ENCODE peak calls at places on chromosomes 11 and 22, in four cellular contexts. G is neural crest cell, K is GM12865, J is body of pancreas. V is an unnamed sample.

GRCh38 chr22:42670921-42671709 is 21.9 kb upstream of the CYB5R3 start:
- DNase-seq in G (no peak), K (peak), J (no peak), V (no peak)

GRCh38 chr11:1890856-1891830 is 552 bp downstream of the PRR33 start:
- DNase-seq in G (no peak), K (no peak), J (no peak), V (peak)

GRCh38 chr11:64619811-64620285 is 28.8 kb downstream of the SLC22A12 start:
- DNase-seq in G (no peak), K (no peak), J (peak), V (no peak)

GRCh38 chr11:69449320-69450063 is 32.0 kb upstream of the LINC01488 start:
- DNase-seq in G (peak), K (no peak), J (peak), V (no peak)

GRCh38 chr11:120293038-120293800 is 31.9 kb upstream of the TLCD5 start:
- DNase-seq in G (no peak), K (no peak), J (no peak), V (no peak)

GRCh38 chr11:131737357-131737756 is 366.9 kb downstream of the NTM start:
- DNase-seq in G (no peak), K (no peak), J (no peak), V (no peak)

GRCh38 chr11:94469416-94469815 is 24.2 kb downstream of the MRE11 start:
- DNase-seq in G (no peak), K (peak), J (no peak), V (peak)

GRCh38 chr11:73265853-73266643 is 6.1 kb upstream of the P2RY6 start:
- DNase-seq in G (no peak), K (no peak), J (no peak), V (no peak)

DNA sequence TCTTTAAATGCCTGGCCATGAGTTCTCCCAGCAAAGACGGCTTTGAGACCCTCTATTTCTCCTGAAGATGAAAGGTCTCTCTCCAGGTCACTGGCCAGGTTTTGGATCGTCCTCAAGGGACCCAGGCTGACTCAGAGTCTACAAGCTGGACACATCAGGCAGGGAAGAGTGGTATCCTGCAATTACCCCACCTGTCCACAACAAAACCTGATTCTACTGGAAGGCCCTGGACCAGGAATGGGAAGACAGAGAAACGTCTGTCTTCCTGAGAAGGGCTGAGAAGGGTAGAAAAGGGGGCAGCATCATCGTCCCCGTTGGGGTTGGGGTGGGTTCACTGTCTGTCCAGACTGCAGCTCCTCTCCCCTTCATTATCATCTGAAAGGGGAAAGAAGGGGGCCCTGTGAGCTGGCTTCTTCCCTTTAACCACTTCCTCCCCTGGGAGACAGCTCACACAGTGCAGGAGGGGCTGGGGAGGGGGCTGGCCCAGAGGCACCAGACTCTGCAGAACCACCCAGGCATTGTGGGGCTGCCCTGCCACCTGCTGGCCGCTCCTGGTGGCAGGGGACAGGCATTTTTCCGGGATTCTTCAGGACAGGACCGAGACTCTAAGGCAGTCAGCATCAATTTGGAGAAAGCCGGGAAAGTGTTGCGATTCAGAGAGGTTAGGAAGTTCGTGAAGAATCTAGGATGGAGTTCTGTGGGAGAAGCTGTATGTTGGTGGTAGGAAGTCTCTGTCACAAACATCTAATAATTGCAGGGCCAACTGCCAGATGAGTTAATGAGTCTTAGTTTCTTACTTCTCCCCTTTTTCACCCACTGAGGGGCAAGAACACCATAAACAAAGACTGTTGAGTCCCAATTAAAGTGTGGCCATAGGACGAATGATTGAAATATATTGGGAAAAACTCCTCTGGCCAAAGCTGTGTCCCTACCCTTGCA is 57.6 kb downstream of the SYN3 start:
- DNase-seq in G (peak), K (peak), J (peak), V (peak)
- TF ChIP-seq CTCF in G (peak), K (peak), J (peak), V (peak)

GRCh38 chr22:17699696-17700330 is 61.3 kb downstream of the BCL2L13 start:
- DNase-seq in G (no peak), K (no peak), J (no peak), V (no peak)
- TF ChIP-seq CTCF in G (no peak), K (no peak), J (no peak), V (no peak)

DNA sequence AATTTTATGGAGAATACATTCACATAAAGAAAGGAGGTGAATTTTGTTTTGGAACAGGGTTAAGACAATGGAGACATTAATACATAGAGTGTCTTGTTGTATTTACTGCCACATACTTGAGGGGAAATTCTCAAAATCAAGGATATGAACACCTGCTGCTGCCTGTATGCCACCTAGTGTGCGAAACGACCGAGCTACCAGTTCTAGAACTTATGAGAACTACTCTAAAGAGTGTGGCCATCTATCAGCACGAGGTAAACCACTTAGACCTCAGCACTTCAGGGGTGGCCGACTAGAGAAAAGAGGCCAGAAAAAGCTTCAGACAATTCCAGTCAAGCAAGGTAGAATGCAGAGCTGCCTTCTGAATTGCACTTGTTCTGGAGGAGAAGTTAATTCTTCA is 1.5 kb upstream of the AGBL2 start:
- DNase-seq in G (no peak), K (peak), J (no peak), V (no peak)
- TF ChIP-seq CTCF in G (no peak), K (no peak), J (no peak), V (peak)

GRCh38 chr22:38107692-38108515 is 2.6 kb downstream of the BAIAP2L2 start:
- DNase-seq in G (no peak), K (no peak), J (peak), V (no peak)

GRCh38 chr22:38103641-38104040 is 6.8 kb downstream of the BAIAP2L2 start:
- DNase-seq in G (no peak), K (no peak), J (no peak), V (no peak)

GRCh38 chr22:38106814-38107578 is 3.5 kb downstream of the BAIAP2L2 start:
- DNase-seq in G (no peak), K (no peak), J (no peak), V (no peak)

GRCh38 chr22:38108561-38109319 is 1.7 kb downstream of the BAIAP2L2 start:
- DNase-seq in G (no peak), K (no peak), J (peak), V (no peak)

DNA sequence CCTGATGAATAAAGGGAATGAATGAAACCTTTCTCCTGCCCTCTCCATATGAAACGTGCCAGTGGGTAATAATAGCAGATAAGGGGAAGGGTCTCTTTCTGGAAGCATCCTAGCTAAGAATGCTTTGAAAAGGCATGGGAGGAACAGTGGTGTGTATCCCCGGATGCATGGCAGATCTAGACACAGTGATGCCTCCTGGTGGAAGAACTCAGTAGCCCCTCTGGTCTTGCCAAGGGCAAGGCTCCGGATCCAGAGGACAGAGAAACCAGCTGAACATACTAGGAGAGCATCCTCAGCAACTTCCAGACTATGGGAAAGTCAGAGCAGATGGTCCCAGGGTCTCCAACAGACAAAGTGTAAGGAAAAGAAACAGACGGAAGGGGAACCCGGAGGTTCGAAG is 6.4 kb downstream of the BAIAP2L2 start:
- DNase-seq in G (no peak), K (no peak), J (no peak), V (peak)
- TF ChIP-seq CTCF in G (peak), K (peak), J (no peak), V (peak)

GRCh38 chr11:26994579-26995210 is 783 bp downstream of the FIBIN start:
- DNase-seq in G (no peak), K (no peak), J (peak), V (no peak)
- TF ChIP-seq CTCF in G (no peak), K (no peak), J (no peak), V (no peak)

V was measured in GM13977.